ENCODE peak calls at places on chromosome 1, in seven cellular contexts. One of them, this sample, is unnamed.

GRCh38 chr1:21804536-21804935 is 7.5 kb upstream of the LDLRAD2 start:
- DNase-seq in esophagus muscularis mucosa: no peak
- DNase-seq in SHP77: no peak
- DNase-seq in Ammon's horn: no peak
- DNase-seq in activated T-helper 1 cell treated with Interleukin-2 at 50 U/mL for 16 hours: no peak
- DNase-seq in fibroblast of villous mesenchyme: no peak
- DNase-seq in ovary: no peak
- DNase-seq in this sample: no peak

GRCh38 chr1:84141177-84142003 is 2.7 kb upstream of the PRKACB start:
- DNase-seq in esophagus muscularis mucosa: no peak
- DNase-seq in SHP77: no peak
- DNase-seq in Ammon's horn: no peak
- DNase-seq in activated T-helper 1 cell treated with Interleukin-2 at 50 U/mL for 16 hours: no peak
- DNase-seq in fibroblast of villous mesenchyme: no peak
- DNase-seq in ovary: no peak
- DNase-seq in this sample: no peak

GRCh38 chr1:231808990-231809389 is 182.4 kb downstream of the DISC1 start:
- DNase-seq in esophagus muscularis mucosa: no peak
- DNase-seq in SHP77: no peak
- DNase-seq in Ammon's horn: no peak
- DNase-seq in activated T-helper 1 cell treated with Interleukin-2 at 50 U/mL for 16 hours: no peak
- DNase-seq in fibroblast of villous mesenchyme: peak; percentile 71
- DNase-seq in ovary: no peak
- DNase-seq in this sample: no peak

GRCh38 chr1:224592636-224593579 is 23.2 kb upstream of the CNIH3 start:
- DNase-seq in esophagus muscularis mucosa: peak; percentile 14
- DNase-seq in SHP77: no peak
- DNase-seq in Ammon's horn: peak; percentile 23
- DNase-seq in activated T-helper 1 cell treated with Interleukin-2 at 50 U/mL for 16 hours: no peak
- DNase-seq in fibroblast of villous mesenchyme: peak; percentile 88
- DNase-seq in ovary: no peak
- DNase-seq in this sample: no peak

GRCh38 chr1:85495556-85495955 is 30.6 kb upstream of the DDAH1 start:
- DNase-seq in esophagus muscularis mucosa: no peak
- DNase-seq in SHP77: no peak
- DNase-seq in Ammon's horn: no peak
- DNase-seq in activated T-helper 1 cell treated with Interleukin-2 at 50 U/mL for 16 hours: no peak
- DNase-seq in fibroblast of villous mesenchyme: peak; percentile 38
- DNase-seq in ovary: no peak
- DNase-seq in this sample: no peak

GRCh38 chr1:12447849-12448312 is 170.1 kb downstream of the DHRS3 start:
- DNase-seq in esophagus muscularis mucosa: no peak
- DNase-seq in SHP77: no peak
- DNase-seq in Ammon's horn: no peak
- DNase-seq in activated T-helper 1 cell treated with Interleukin-2 at 50 U/mL for 16 hours: no peak
- DNase-seq in fibroblast of villous mesenchyme: peak; percentile 81
- DNase-seq in ovary: no peak
- DNase-seq in this sample: no peak

GRCh38 chr1:2232916-2233438 is 4.9 kb downstream of the SKI start:
- DNase-seq in esophagus muscularis mucosa: no peak
- DNase-seq in SHP77: no peak
- DNase-seq in Ammon's horn: no peak
- DNase-seq in activated T-helper 1 cell treated with Interleukin-2 at 50 U/mL for 16 hours: no peak
- DNase-seq in fibroblast of villous mesenchyme: no peak
- DNase-seq in ovary: peak; percentile 46
- DNase-seq in this sample: peak; percentile 49

GRCh38 chr1:153260473-153260979 is 1.0 kb downstream of the LORICRIN start:
- DNase-seq in esophagus muscularis mucosa: no peak
- DNase-seq in SHP77: no peak
- DNase-seq in Ammon's horn: no peak
- DNase-seq in activated T-helper 1 cell treated with Interleukin-2 at 50 U/mL for 16 hours: no peak
- DNase-seq in fibroblast of villous mesenchyme: no peak
- DNase-seq in ovary: no peak
- DNase-seq in this sample: no peak

GRCh38 chr1:169109561-169110134 is 3.2 kb downstream of the ATP1B1 start:
- DNase-seq in esophagus muscularis mucosa: no peak
- DNase-seq in SHP77: peak; percentile 87
- DNase-seq in Ammon's horn: peak; percentile 82
- DNase-seq in activated T-helper 1 cell treated with Interleukin-2 at 50 U/mL for 16 hours: no peak
- DNase-seq in fibroblast of villous mesenchyme: peak; percentile 97
- DNase-seq in ovary: peak; percentile 81
- DNase-seq in this sample: no peak

GRCh38 chr1:212645563-212646543 is 37.3 kb downstream of the ATF3 start:
- DNase-seq in esophagus muscularis mucosa: no peak
- DNase-seq in SHP77: no peak
- DNase-seq in Ammon's horn: no peak
- DNase-seq in activated T-helper 1 cell treated with Interleukin-2 at 50 U/mL for 16 hours: no peak
- DNase-seq in fibroblast of villous mesenchyme: no peak
- DNase-seq in ovary: no peak
- DNase-seq in this sample: no peak

This sample was measured in left ventricle myocardium superior.